ENCODE peak calls at places on chromosomes 1 and 21, in five cellular contexts. B is SJSA1; N is CD4-positive, alpha-beta memory T cell; W is neural progenitor cell; J is fibroblast of pulmonary artery. A is an unnamed sample.

GRCh38 chr1:10794724-10795304 is 1.6 kb downstream of the CASZ1 start:
- DNase-seq in N (no peak), W (peak), B (no peak), J (no peak), A (peak)

GRCh38 chr21:31974454-31974985 is 101.7 kb downstream of the HUNK start:
- DNase-seq in J (no peak), B (no peak), N (peak), W (peak), A (peak)

GRCh38 chr1:36142121-36142520 is 7.2 kb downstream of the TRAPPC3 start:
- DNase-seq in J (no peak), B (no peak), N (no peak), W (no peak), A (no peak)

GRCh38 chr1:221788466-221788865 is 46.6 kb upstream of the DUSP10 start:
- DNase-seq in W (peak), J (no peak), N (no peak), B (no peak), A (no peak)

GRCh38 chr1:11979453-11979817 is 809 bp upstream of the MFN2 start:
- DNase-seq in B (no peak), W (peak), J (no peak), N (no peak), A (no peak)

GRCh38 chr1:220874201-220874655 is 5.0 kb upstream of the HLX start:
- DNase-seq in N (no peak), J (peak), B (peak), W (peak), A (peak)

GRCh38 chr1:223413216-223413615 is 20.0 kb downstream of the CCDC185 start:
- DNase-seq in W (no peak), J (no peak), N (no peak), B (no peak), A (no peak)

GRCh38 chr1:3283849-3284248 is 170.6 kb upstream of the ARHGEF16 start:
- DNase-seq in J (peak), N (no peak), W (peak), B (no peak), A (no peak)

GRCh38 chr1:225596736-225597135 is 56.2 kb downstream of the ENAH start:
- DNase-seq in J (no peak), W (no peak), B (no peak), N (no peak), A (no peak)

DNA sequence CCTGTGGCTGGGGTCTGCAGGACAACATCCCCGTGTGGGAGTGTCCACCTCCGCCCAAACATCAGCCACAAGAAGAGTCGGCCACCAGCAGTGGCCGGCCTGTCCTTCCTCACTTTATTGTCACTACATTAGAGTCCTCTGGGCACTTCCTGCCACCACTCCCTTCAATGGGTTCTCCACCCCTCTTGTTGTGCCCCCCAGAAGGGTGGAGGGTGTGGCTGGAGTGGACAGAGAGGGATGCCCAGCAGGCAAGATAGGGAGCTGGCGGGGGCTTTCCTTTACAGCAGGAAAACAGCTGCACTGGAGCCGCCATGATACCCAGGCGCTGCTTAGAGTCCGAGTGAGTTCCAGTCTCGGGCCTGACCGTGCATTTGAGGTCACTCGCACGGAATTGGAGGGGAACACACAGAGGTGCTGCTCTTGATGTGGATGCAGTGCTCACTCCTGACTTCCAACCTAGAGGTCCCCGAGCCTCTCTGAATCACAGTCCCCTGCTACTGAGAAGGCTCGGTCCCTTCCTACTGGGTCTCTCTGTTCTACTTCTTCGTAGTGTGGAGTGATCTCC is 40.7 kb downstream of the VPS26C start:
- DNase-seq in B (no peak), N (no peak), W (no peak), J (no peak), A (no peak)
- H3K4me3 ChIP-seq in B (no peak), N (no peak), W (no peak), J (no peak), A (no peak)

GRCh38 chr1:173127369-173128307 is 76.9 kb upstream of the TNFSF18 start:
- DNase-seq in J (no peak), B (no peak), N (no peak), W (no peak), A (no peak)

GRCh38 chr1:173122958-173123852 is 72.5 kb upstream of the TNFSF18 start:
- DNase-seq in N (no peak), B (peak), J (peak), W (peak), A (no peak)

GRCh38 chr1:173122344-173122880 is 71.7 kb upstream of the TNFSF18 start:
- DNase-seq in B (no peak), J (peak), W (no peak), N (no peak), A (no peak)

GRCh38 chr1:173128737-173129136 is 78.0 kb upstream of the TNFSF18 start:
- DNase-seq in B (no peak), W (no peak), N (no peak), J (no peak), A (no peak)

DNA sequence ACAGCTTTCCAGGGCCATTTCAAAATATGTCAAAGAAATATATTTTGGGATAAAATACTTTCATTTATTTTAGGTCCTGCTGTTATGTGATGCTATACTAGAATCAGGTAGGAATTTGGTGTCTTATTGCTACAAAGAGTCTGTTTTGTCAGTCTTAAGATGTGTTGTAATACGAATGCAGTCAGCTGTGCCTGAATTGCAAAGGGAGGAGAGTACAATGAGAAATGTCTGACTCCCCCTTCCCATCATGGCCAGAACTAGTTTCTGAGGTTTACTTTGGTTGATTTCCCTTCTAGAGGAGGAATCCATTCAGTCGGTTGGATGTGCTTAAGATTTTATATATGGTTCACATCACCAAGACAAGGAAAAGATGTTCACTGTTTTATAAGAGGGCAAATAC is 75.7 kb upstream of the TNFSF18 start:
- DNase-seq in W (no peak), B (no peak), N (no peak), J (peak), A (no peak)
- H3K4me3 ChIP-seq in W (no peak), B (no peak), N (no peak), J (no peak), A (no peak)

GRCh38 chr1:37284053-37284452 is 190.3 kb upstream of the ZC3H12A start:
- DNase-seq in N (no peak), J (no peak), B (no peak), W (no peak), A (no peak)

GRCh38 chr1:37277366-37277765 is 197.0 kb upstream of the ZC3H12A start:
- DNase-seq in B (no peak), N (no peak), J (no peak), W (no peak), A (no peak)

GRCh38 chr1:37286881-37287280 is 187.5 kb upstream of the ZC3H12A start:
- DNase-seq in N (no peak), J (no peak), B (no peak), W (no peak), A (no peak)

DNA sequence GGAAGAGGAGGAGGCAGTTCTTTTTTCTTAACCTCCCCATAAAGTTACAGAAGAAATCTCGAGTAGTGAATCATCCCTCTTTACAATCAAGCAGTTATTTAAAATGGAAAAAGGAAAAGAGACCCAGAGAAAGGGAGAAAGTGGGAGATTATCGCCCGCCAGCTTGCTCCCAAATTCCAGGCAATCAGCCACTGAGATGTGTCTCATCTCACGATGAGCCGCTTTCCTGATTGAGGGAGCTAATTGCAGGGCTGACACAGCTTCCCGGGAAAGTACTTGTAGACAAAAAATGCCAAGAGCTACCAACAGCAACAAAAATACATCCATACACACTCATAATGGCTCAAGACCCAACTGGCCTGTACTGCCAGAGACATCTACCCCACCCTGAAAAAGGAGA is 191.6 kb upstream of the ZC3H12A start:
- DNase-seq in J (no peak), W (no peak), N (no peak), B (no peak), A (no peak)
- H3K4me3 ChIP-seq in J (no peak), W (no peak), N (no peak), B (no peak), A (no peak)

GRCh38 chr1:20947409-20947808 is 160.3 kb upstream of the HP1BP3 start:
- DNase-seq in W (no peak), B (no peak), N (no peak), J (no peak), A (no peak)
- H3K4me3 ChIP-seq in W (no peak), B (no peak), N (no peak), J (no peak), A (no peak)

DNA sequence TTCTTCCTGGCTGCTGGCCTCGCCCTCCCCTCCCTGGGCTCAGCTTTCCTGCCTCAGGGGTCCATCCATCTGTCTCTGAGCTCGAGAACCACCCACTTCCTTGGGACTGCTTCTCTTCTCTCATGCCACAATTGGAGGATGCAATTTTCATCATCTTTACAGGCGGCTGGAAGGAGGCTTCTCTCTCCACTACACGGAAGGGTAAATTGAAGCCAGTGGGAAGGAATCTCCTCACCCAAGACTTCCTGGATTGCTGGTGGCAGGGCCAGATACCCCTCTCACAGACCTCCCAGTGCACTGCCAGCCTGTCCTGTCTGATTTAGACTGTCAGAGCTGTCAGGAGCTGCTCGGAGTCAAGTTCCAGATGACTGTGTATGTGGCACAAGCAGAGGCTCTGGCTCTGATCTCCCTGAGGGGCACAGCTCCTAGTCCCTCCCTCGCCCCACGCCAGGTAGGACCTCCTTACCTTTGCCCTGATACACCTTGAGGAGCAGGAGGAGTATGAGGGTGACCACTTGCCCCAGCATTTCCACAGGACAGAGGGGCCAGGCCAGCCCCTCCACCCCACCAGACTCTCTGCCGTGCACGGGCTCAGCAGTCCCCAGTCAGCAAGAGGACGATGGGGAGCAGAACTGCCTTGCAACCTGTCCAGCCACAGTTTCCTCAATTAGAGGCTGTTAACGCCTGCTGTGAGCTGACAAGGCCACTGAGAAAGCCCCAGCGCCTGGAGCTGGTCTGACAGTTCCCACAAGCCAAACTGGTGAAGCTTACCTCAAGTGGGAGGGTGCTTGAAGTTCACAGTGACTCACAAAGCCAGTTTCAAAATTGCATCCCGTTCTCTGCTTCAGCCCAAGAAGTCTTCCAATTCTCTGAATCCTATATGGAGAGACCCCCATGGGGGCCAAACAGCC is at the start of gene CD244:
- DNase-seq in J (peak), B (no peak), W (no peak), N (peak), A (peak)
- H3K4me3 ChIP-seq in J (no peak), B (no peak), W (no peak), N (no peak), A (peak)

A was measured in GM12865.